ENCODE peak calls at places on chromosome 1, in four cellular contexts. Y, L, F and S are unnamed samples.

GRCh38 chr1:44941424-44942324 is 44.7 kb downstream of the EIF2B3 start:
- DNase-seq in L (no peak), F (no peak), Y (no peak), S (no peak)

GRCh38 chr1:156295391-156295947 is at the start of gene GLMP:
- DNase-seq in F (peak), L (no peak), Y (peak), S (peak)

GRCh38 chr1:113046569-113046968 is 26.4 kb upstream of the LRIG2 start:
- DNase-seq in F (no peak), L (no peak), Y (no peak), S (no peak)

GRCh38 chr1:37763791-37764741 is 854 bp downstream of the EPHA10 start:
- DNase-seq in L (no peak), F (no peak), Y (peak), S (no peak)

GRCh38 chr1:206631085-206631509 is 4.2 kb upstream of the DYRK3 start:
- DNase-seq in Y (peak), L (peak), F (no peak), S (no peak)

GRCh38 chr1:200342511-200343400 is 67.1 kb downstream of the ZNF281 start:
- DNase-seq in F (no peak), Y (no peak), L (no peak), S (no peak)

GRCh38 chr1:35931424-35932157 is 686 bp downstream of the AGO3 start:
- DNase-seq in Y (peak), F (peak), L (no peak), S (no peak)

GRCh38 chr1:27959792-27960603 is at the start of gene XKR8:
- DNase-seq in L (peak), Y (peak), F (peak), S (peak)

GRCh38 chr1:179229214-179230140 is at the start of gene ABL2:
- DNase-seq in L (peak), F (peak), Y (peak), S (peak)

GRCh38 chr1:240585975-240586374 is 26.0 kb downstream of the GREM2 start:
- DNase-seq in F (no peak), L (no peak), Y (no peak), S (no peak)

GRCh38 chr1:2503554-2504223 is 22.7 kb downstream of the PANK4 start:
- DNase-seq in L (no peak), F (no peak), Y (no peak), S (no peak)

GRCh38 chr1:19811206-19811851 is 3.8 kb downstream of the RNF186 start:
- DNase-seq in F (peak), L (no peak), Y (peak), S (no peak)